ENCODE peak calls at places on chromosomes 6 and 20, in six cellular contexts. S, O, K, M, D and V are unnamed samples.

GRCh38 chr6:140897349-140897748 is 1235.4 kb upstream of the GJE1 start:
- DNase-seq in S (peak), O (no peak), K (no peak), M (no peak), D (no peak), V (no peak)

GRCh38 chr20:10992776-10993175 is 319.0 kb upstream of the JAG1 start:
- DNase-seq in S (no peak), O (no peak), K (no peak), M (no peak), D (no peak), V (no peak)

GRCh38 chr6:46044876-46045617 is 29.4 kb upstream of the CLIC5 start:
- DNase-seq in S (no peak), O (no peak), K (no peak), M (peak), D (no peak), V (peak)

GRCh38 chr6:136964368-136964767 is 42.3 kb downstream of the SLC35D3 start:
- DNase-seq in S (no peak), O (no peak), K (no peak), M (no peak), D (no peak), V (no peak)

GRCh38 chr6:56860466-56860865 is 94.4 kb upstream of the BEND6 start:
- DNase-seq in S (no peak), O (no peak), K (no peak), M (peak), D (no peak), V (no peak)

GRCh38 chr6:131129657-131130545 is 5.4 kb upstream of the AKAP7 start:
- DNase-seq in S (no peak), O (no peak), K (no peak), M (no peak), D (no peak), V (no peak)

GRCh38 chr6:16639689-16640480 is 121.4 kb downstream of the ATXN1 start:
- DNase-seq in S (no peak), O (no peak), K (no peak), M (peak), D (no peak), V (peak)

GRCh38 chr20:38604873-38605303 is 3.3 kb downstream of the ARHGAP40 start:
- DNase-seq in S (peak), O (no peak), K (no peak), M (peak), D (no peak), V (peak)

GRCh38 chr6:28824793-28825731 is 98.7 kb downstream of the TRIM27 start:
- DNase-seq in S (no peak), O (no peak), K (no peak), M (no peak), D (no peak), V (no peak)

GRCh38 chr6:5705256-5705655 is 301.5 kb downstream of the NRN1 start:
- DNase-seq in S (no peak), O (no peak), K (no peak), M (no peak), D (no peak), V (no peak)

GRCh38 chr20:44457016-44457415 is 18.7 kb upstream of the TTPAL start:
- DNase-seq in S (no peak), O (no peak), K (peak), M (no peak), D (no peak), V (no peak)

GRCh38 chr6:134510121-134510520 is 192.2 kb upstream of the SGK1 start:
- DNase-seq in S (no peak), O (no peak), K (no peak), M (no peak), D (no peak), V (no peak)

GRCh38 chr6:79864001-79864400 is 83.4 kb downstream of the ELOVL4 start:
- DNase-seq in S (no peak), O (no peak), K (no peak), M (no peak), D (no peak), V (no peak)

GRCh38 chr20:62858059-62858458 is 3.6 kb downstream of the TCFL5 start:
- DNase-seq in S (no peak), O (no peak), K (no peak), M (no peak), D (no peak), V (no peak)

GRCh38 chr20:38220587-38220986 is 39.9 kb downstream of the KIAA1755 start:
- DNase-seq in S (no peak), O (no peak), K (no peak), M (no peak), D (no peak), V (no peak)

GRCh38 chr20:62618622-62619529 is 23.4 kb upstream of the SLCO4A1 start:
- DNase-seq in S (no peak), O (peak), K (no peak), M (no peak), D (no peak), V (no peak)

GRCh38 chr20:57695012-57695411 is 14.8 kb downstream of the PMEPA1 start:
- DNase-seq in S (no peak), O (no peak), K (no peak), M (no peak), D (no peak), V (peak)

GRCh38 chr20:47178277-47178676 is 178.2 kb downstream of the ZMYND8 start:
- DNase-seq in S (no peak), O (no peak), K (no peak), M (no peak), D (no peak), V (no peak)

GRCh38 chr20:47173596-47174216 is 182.8 kb downstream of the ZMYND8 start:
- DNase-seq in S (no peak), O (peak), K (peak), M (no peak), D (no peak), V (no peak)

GRCh38 chr20:47172579-47172978 is 183.9 kb downstream of the ZMYND8 start:
- DNase-seq in S (no peak), O (no peak), K (no peak), M (no peak), D (no peak), V (no peak)

GRCh38 chr20:47174844-47175243 is 181.7 kb downstream of the ZMYND8 start:
- DNase-seq in S (no peak), O (no peak), K (no peak), M (no peak), D (no peak), V (no peak)

GRCh38 chr20:47175501-47175900 is 181.0 kb downstream of the ZMYND8 start:
- DNase-seq in S (no peak), O (no peak), K (no peak), M (peak), D (no peak), V (no peak)
- TF ChIP-seq JUN in S (no peak), O (no peak), K (no peak), M (no peak), D (no peak), V (no peak)

GRCh38 chr20:53162251-53162835 is 190.2 kb downstream of the TSHZ2 start:
- DNase-seq in S (no peak), O (peak), K (peak), M (no peak), D (no peak), V (peak)
- TF ChIP-seq JUN in S (no peak), O (no peak), K (peak), M (no peak), D (peak), V (no peak)

DNA sequence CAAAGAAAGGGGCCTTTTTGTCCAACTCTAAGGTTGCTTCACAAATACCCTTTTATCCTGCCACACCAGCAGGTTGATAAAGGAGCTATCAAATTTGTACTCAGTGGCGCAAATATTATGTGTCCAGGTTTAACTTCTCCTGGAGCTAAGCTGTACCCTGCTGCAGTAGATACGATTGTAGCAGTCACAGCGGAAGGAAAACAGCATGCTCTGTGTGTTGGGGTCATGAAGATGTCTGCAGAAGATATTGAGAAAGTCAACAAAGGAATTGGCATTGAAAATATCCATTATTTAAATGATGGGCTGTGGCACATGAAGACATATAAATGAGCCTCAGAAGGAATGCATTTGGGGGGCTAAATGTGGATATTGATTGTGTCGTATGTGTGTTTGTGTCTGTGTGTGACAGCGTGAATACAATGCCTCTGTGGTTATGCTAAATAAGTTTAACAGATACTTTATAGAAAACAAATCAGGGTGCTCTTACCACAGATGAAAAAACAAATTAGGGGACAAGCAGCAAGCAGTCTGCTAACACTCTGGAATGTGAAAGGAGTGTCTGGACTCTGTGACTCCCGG is 33.6 kb downstream of the HM13 start:
- DNase-seq in S (no peak), O (no peak), K (no peak), M (peak), D (no peak), V (no peak)
- TF ChIP-seq JUN in S (no peak), O (no peak), K (no peak), M (no peak), D (no peak), V (no peak)

DNA sequence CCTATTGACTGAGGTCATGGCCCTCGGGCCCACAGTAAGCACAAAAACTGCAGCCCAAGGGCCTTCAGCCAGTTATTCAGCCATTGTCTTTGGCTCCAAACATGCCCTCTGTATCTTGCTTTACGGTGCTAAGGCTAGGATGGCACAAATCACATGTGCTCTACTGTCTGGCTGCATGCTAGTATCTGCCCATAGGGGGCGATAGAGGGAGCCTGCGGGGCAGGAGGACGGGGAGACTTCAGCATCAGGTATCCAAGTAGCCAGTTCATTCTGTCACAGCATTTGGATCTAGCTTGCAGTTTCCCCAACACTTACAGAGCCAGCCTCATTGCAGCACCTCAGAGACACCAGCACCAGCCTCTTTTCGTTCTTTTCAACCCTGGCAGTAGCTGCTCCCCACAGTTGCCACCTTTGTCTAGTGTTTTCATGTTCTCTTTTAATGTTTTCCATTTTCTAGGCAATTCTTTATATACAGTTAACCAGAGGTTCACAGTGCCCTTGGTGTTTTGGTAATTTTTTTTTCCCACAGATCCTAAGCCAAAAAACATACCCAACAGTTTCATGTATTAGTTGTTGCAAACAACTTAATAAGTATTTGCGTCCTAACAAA is 705.9 kb downstream of the PTPRT start:
- DNase-seq in S (peak), O (peak), K (peak), M (no peak), D (peak), V (peak)
- TF ChIP-seq JUN in S (no peak), O (no peak), K (no peak), M (no peak), D (no peak), V (no peak)